ENCODE peak calls at places on chromosomes 11 and 22, in seven cellular contexts. A, U, R, W, J, L and Q are unnamed samples. For H3K4me1, the result is how much of the 10 kb centered on the place peaks cover.

GRCh38 chr11:16036218-16036617 is 320.1 kb downstream of the SOX6 start:
- DNase-seq in A (no peak), U (no peak), R (no peak), W (no peak), J (no peak), L (no peak), Q (no peak)

GRCh38 chr22:46416537-46417267 is 81.2 kb downstream of the TRMU start:
- DNase-seq in A (peak), U (no peak), R (no peak), W (no peak), J (no peak), L (no peak), Q (no peak)

GRCh38 chr11:27370374-27370773 is 7.4 kb upstream of the CCDC34 start:
- DNase-seq in A (no peak), U (peak), R (no peak), W (no peak), J (peak), L (no peak), Q (peak)

GRCh38 chr11:11605821-11606450 is 15.9 kb downstream of the GALNT18 start:
- DNase-seq in A (no peak), U (no peak), R (no peak), W (no peak), J (no peak), L (no peak), Q (no peak)

GRCh38 chr11:17597770-17598169 is 50.7 kb downstream of the OTOG start:
- DNase-seq in A (no peak), U (no peak), R (no peak), W (no peak), J (no peak), L (no peak), Q (no peak)

GRCh38 chr11:36426226-36426848 is 83.7 kb downstream of the TRAF6 start:
- DNase-seq in A (no peak), U (no peak), R (no peak), W (no peak), J (no peak), L (no peak), Q (no peak)

GRCh38 chr22:37214431-37215025 is 2.3 kb upstream of the SSTR3 start:
- DNase-seq in A (no peak), U (no peak), R (no peak), W (no peak), J (no peak), L (no peak), Q (no peak)

GRCh38 chr11:2395211-2395730 is 5.3 kb upstream of the TSSC4 start:
- DNase-seq in A (no peak), U (no peak), R (no peak), W (no peak), J (no peak), L (no peak), Q (no peak)

GRCh38 chr22:45477366-45478107 is 25.1 kb upstream of the FBLN1 start:
- DNase-seq in A (no peak), U (no peak), R (no peak), W (no peak), J (no peak), L (no peak), Q (no peak)

GRCh38 chr11:11296434-11296833 is 56.6 kb downstream of the CSNK2A3 start:
- DNase-seq in A (no peak), U (no peak), R (no peak), W (no peak), J (no peak), L (no peak), Q (no peak)

GRCh38 chr11:30581646-30582045 is 4.5 kb downstream of the MPPED2 start:
- DNase-seq in A (no peak), U (no peak), R (no peak), W (no peak), J (no peak), L (no peak), Q (no peak)

GRCh38 chr11:36077368-36077767 is 133.5 kb downstream of the LDLRAD3 start:
- DNase-seq in A (no peak), U (no peak), R (no peak), W (no peak), J (no peak), L (no peak), Q (no peak)

GRCh38 chr11:70021586-70021985 is 56.5 kb upstream of the ANO1 start:
- DNase-seq in A (no peak), U (no peak), R (no peak), W (no peak), J (no peak), L (no peak), Q (no peak)

GRCh38 chr11:123561046-123561781 is 93.2 kb downstream of the SCN3B start:
- DNase-seq in A (peak), U (no peak), R (no peak), W (no peak), J (peak), L (no peak), Q (peak)

GRCh38 chr11:116207349-116207748 is 565.4 kb downstream of the BUD13 start:
- DNase-seq in A (no peak), U (no peak), R (no peak), W (no peak), J (no peak), L (no peak), Q (peak)

GRCh38 chr22:30947163-30947820 is 21.3 kb downstream of the MORC2 start:
- DNase-seq in A (no peak), U (no peak), R (peak), W (no peak), J (no peak), L (peak), Q (peak)

GRCh38 chr22:27129266-27129665 is 471.9 kb downstream of the MIAT start:
- DNase-seq in A (peak), U (peak), R (peak), W (peak), J (no peak), L (peak), Q (no peak)

GRCh38 chr11:57387284-57388030 is 3.0 kb downstream of the PRG2 start:
- DNase-seq in A (no peak), U (peak), R (peak), W (no peak), J (no peak), L (no peak), Q (no peak)

GRCh38 chr11:74154621-74155281 is 16.1 kb downstream of the C2CD3 start:
- DNase-seq in A (peak), U (peak), R (peak), W (peak), J (no peak), L (peak), Q (no peak)

GRCh38 chr11:117610045-117610444 is 187.0 kb downstream of the DSCAML1 start:
- DNase-seq in A (peak), U (no peak), R (peak), W (no peak), J (no peak), L (peak), Q (no peak)

GRCh38 chr11:58919561-58919960 is 19.7 kb upstream of the GLYATL1 start:
- DNase-seq in A (peak), U (no peak), R (no peak), W (no peak), J (no peak), L (no peak), Q (no peak)

GRCh38 chr22:23392420-23393121 is 187.5 kb downstream of the IGLL1 start:
- DNase-seq in A (no peak), U (no peak), R (no peak), W (no peak), J (no peak), L (no peak), Q (no peak)

GRCh38 chr11:44814881-44815592 is 88.3 kb downstream of the TSPAN18 start:
- DNase-seq in A (peak), U (peak), R (no peak), W (peak), J (no peak), L (no peak), Q (no peak)

GRCh38 chr11:68408512-68408911 is 52.0 kb upstream of the PPP6R3 start:
- DNase-seq in A (no peak), U (no peak), R (no peak), W (no peak), J (no peak), L (no peak), Q (no peak)

GRCh38 chr22:46508391-46508999 is 28.9 kb downstream of the CELSR1 start:
- DNase-seq in A (no peak), U (no peak), R (no peak), W (no peak), J (peak), L (no peak), Q (peak)

GRCh38 chr11:133930767-133931448 is 25.9 kb downstream of the IGSF9B start:
- DNase-seq in A (no peak), U (no peak), R (no peak), W (no peak), J (peak), L (no peak), Q (peak)
- TF ChIP-seq CTCF in A (no peak), U (no peak), R (peak), W (no peak), J (peak), L (no peak), Q (peak)

DNA sequence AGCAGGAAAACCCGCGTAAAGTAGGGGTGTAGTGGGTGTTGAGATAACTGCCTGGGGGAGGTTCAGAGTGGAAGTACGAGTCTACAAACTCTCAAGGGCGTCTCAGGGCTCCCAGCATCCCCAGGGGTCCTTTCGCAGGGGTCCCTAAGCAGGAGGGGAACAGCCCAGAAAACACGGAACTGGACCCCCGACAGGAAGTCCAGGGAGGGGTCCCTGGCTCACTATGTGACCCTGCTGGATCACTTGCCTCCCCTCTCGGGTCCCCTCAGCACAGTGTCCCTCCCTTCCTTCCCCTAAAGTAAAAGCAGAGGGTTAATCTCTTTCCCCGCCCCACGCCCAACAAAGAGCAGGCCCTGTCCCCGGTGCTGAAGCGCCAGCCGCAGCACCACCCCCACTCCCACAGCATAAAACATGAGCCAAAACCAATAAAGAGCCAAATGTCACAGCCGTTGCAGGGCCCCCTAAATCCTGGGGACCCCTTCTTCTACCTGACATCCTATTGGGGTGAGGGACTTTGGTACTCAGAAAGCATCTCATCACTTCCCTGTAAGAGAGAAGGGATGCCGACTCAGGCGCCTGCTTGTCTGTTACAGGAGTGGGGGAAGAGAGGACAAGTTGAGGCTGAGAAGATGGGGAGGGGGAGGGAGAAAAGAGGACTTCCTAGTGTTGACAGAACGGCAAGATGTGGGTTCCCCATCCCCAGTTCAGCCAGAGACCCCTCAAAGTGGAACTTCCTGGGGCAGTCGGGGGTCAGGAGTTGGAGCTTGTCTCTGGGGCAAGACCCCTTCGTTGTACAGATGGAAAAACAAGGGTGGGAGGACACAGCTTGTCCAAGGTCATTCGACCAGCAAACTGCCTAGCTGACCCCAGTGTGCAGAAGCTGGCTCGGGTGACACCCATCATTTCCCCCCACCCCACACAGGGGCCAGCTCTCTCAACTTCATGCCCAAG is 1.4 kb upstream of the NEFH start:
- DNase-seq in A (no peak), U (no peak), R (peak), W (no peak), J (peak), L (no peak), Q (peak)
- TF ChIP-seq EZH2 in A (no peak), U (no peak), R (peak), W (no peak), J (no peak), L (no peak), Q (no peak)

GRCh38 chr22:21632237-21632895 is at the start of gene CCDC116:
- DNase-seq in A (no peak), U (no peak), R (no peak), W (no peak), J (peak), L (no peak), Q (no peak)
- H3K4me1 ChIP-seq in A (under half), U (under half), R (under half), W (under half), J (under half), L (under half), Q (under half)

DNA sequence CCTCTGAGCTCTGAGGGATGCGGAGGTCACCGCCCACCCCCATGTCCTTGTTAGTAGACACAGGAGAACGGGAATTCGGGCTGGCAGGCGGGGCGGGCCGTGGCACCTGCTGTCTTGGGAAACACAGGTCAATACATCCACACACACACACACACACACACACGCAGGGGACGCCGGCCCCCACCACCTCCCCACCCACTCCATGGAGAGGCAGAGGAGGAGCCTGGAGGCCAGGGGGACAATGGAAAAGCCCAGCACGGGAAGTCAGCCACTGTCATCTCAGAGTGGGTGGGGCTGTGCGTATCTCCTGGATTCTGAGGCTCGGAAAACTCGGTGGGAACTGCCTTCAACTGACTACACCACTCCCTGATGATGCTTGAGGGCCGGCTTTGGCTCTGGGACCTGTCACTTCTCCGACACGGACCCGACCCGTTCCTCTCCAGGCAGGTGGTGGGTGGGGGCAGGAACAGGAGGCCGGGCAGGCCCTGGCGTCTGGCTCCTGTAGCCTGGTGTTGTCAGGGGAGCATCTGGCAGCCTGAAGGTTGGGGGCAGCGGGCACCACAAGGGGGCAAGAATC is 18.5 kb upstream of the TMEM184B start:
- DNase-seq in A (no peak), U (no peak), R (no peak), W (peak), J (no peak), L (no peak), Q (peak)
- TF ChIP-seq CTCF in A (no peak), U (no peak), R (peak), W (no peak), J (no peak), L (peak), Q (no peak)

DNA sequence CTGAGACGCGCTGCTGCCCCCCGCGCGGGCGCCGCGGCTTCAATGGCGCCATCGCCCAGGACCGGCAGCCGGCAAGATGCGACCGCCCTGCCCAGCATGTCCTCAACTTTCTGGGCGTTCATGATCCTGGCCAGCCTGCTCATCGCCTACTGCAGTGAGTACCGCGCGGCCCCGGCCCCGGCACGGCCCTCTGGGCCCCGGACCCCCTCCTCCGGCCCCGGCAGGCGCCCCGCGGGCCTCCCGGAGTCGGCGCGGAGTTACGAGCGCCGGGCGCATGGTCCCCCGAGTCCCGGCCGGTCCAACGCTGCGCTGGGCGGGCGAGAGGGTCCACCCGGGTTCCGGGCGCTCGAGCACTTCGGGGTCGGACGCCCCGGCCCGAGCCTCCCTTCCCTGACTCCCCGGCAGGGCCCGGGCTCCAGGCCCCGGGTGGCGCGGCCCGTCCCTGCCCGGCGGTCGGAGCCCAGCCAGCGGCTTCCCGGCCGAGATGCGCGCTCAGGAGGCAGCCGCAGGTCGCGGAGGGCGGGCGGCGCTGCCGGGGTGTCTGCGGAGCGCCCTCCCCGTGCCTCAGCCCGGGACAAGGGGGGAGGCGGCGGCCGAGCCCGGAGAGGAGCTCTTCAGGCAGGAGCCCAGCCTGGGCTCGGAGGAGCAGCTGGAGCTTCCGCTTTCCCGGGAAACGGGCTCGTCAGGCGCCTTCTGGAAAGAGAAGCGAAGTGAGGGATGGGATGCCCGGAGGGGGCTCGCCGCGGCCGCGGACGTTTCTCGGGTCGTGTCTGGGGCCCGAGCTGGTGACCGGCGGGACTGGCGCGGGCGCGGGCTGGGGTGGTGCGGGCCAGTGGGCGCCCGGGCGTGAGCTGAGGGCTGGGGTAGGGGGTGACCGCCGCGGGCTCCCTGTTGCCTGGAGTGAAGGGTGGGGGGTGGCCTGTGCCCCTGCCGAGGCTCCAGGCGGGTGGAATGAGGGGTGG is 1337.8 kb downstream of the BRD1 start:
- DNase-seq in A (peak), U (peak), R (no peak), W (no peak), J (no peak), L (no peak), Q (peak)
- TF ChIP-seq EZH2 in A (peak), U (no peak), R (peak), W (no peak), J (no peak), L (no peak), Q (peak)

DNA sequence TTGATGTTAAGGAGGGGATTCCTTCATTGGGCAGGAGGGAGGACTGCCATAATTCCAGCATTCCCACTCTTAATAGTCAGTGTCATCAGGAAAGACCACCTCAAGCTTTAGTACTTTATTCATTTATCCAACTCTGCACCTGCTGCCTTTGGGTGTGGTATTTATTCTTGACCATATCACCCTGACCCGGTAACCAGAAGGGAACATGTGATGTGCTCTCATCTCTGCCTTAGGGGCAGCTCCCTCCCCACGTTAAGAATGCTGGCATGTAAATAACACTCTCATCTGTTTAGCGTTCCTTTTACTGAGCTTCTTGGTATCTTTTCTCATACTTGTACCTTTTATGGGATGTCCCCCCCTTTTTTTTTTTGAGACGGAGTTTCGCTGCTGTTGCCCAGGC is 7.7 kb downstream of the CAT start:
- DNase-seq in A (no peak), U (no peak), R (no peak), W (peak), J (no peak), L (no peak), Q (no peak)
- H3K4me1 ChIP-seq in A (under half), U (under half), R (under half), W (under half), J (under half), L (under half), Q (under half)

DNA sequence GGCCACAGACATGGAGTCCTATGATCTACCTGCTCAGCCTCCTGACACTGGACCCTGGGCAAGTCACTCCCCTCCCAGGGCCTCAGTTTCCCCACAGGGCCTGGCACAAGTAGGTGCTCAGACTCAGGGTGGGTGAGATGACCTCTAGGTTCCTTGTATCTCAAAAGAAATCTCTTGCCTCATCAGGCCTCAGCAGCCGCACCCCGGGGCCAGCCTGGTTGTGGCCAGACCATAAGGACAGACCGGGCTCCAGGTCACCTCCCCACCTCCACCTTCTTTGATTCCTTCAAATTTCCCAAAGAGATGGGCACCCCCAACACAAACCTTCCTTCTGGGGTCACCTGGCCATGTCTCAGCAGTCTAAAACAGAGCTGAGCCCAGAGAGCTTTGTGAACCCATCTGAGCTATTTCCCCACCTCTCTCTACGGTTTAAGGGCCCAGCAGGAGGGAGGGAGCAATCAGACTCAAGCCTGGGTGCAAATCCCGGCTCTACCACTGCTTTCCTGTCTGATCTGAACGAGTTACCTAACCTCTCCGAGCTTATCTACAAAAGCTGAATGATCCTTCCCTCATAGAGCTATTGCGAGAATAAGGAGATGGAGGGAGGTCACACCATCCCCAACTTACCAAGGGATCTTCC is 2.5 kb upstream of the APOL4 start:
- DNase-seq in A (no peak), U (no peak), R (no peak), W (no peak), J (no peak), L (no peak), Q (no peak)
- TF ChIP-seq CTCF in A (no peak), U (no peak), R (no peak), W (no peak), J (no peak), L (no peak), Q (no peak)